ENCODE peak calls at places on chromosomes 13 and 19, in seven cellular contexts. One of them, this sample, is unnamed.

GRCh38 chr13:41633776-41634175 is 176.4 kb downstream of the RGCC start:
- DNase-seq in AG09319: no peak
- DNase-seq in cardiac fibroblast: no peak
- DNase-seq in esophagus squamous epithelium: no peak
- DNase-seq in PC-9: no peak
- DNase-seq in CD8-positive, alpha-beta T cell: no peak
- DNase-seq in body of pancreas: no peak
- DNase-seq in this sample: no peak

GRCh38 chr19:46256855-46257254 is 27.3 kb downstream of the IGFL1 start:
- DNase-seq in AG09319: no peak
- DNase-seq in cardiac fibroblast: peak
- DNase-seq in esophagus squamous epithelium: no peak
- DNase-seq in PC-9: no peak
- DNase-seq in CD8-positive, alpha-beta T cell: no peak
- DNase-seq in body of pancreas: no peak
- DNase-seq in this sample: no peak

GRCh38 chr13:49112782-49113525 is 107.2 kb upstream of the MLNR start:
- DNase-seq in AG09319: no peak
- DNase-seq in cardiac fibroblast: peak
- DNase-seq in esophagus squamous epithelium: no peak
- DNase-seq in PC-9: no peak
- DNase-seq in CD8-positive, alpha-beta T cell: no peak
- DNase-seq in body of pancreas: no peak
- DNase-seq in this sample: no peak

GRCh38 chr13:24215732-24216131 is 55.2 kb downstream of the SPATA13 start:
- DNase-seq in AG09319: no peak
- DNase-seq in cardiac fibroblast: peak
- DNase-seq in esophagus squamous epithelium: no peak
- DNase-seq in PC-9: no peak
- DNase-seq in CD8-positive, alpha-beta T cell: no peak
- DNase-seq in body of pancreas: peak
- DNase-seq in this sample: no peak

GRCh38 chr19:30593358-30593757 is 221.2 kb downstream of the ZNF536 start:
- DNase-seq in AG09319: no peak
- DNase-seq in cardiac fibroblast: no peak
- DNase-seq in esophagus squamous epithelium: no peak
- DNase-seq in PC-9: no peak
- DNase-seq in CD8-positive, alpha-beta T cell: no peak
- DNase-seq in body of pancreas: no peak
- DNase-seq in this sample: no peak

GRCh38 chr13:95593462-95593861 is 40.9 kb downstream of the CLDN10 start:
- DNase-seq in AG09319: no peak
- DNase-seq in cardiac fibroblast: no peak
- DNase-seq in esophagus squamous epithelium: no peak
- DNase-seq in PC-9: no peak
- DNase-seq in CD8-positive, alpha-beta T cell: no peak
- DNase-seq in body of pancreas: no peak
- DNase-seq in this sample: no peak

GRCh38 chr13:43134896-43135295 is 111.5 kb downstream of the DNAJC15 start:
- DNase-seq in AG09319: no peak
- DNase-seq in cardiac fibroblast: no peak
- DNase-seq in esophagus squamous epithelium: no peak
- DNase-seq in PC-9: no peak
- DNase-seq in CD8-positive, alpha-beta T cell: no peak
- DNase-seq in body of pancreas: no peak
- DNase-seq in this sample: no peak

GRCh38 chr13:26202365-26202972 is 19.6 kb downstream of the RNF6 start:
- DNase-seq in AG09319: no peak
- DNase-seq in cardiac fibroblast: peak
- DNase-seq in esophagus squamous epithelium: no peak
- DNase-seq in PC-9: no peak
- DNase-seq in CD8-positive, alpha-beta T cell: no peak
- DNase-seq in body of pancreas: no peak
- DNase-seq in this sample: no peak

GRCh38 chr19:7337380-7338194 is 11.2 kb upstream of the ARHGEF18 start:
- DNase-seq in AG09319: no peak
- DNase-seq in cardiac fibroblast: no peak
- DNase-seq in esophagus squamous epithelium: no peak
- DNase-seq in PC-9: no peak
- DNase-seq in CD8-positive, alpha-beta T cell: no peak
- DNase-seq in body of pancreas: no peak
- DNase-seq in this sample: no peak

GRCh38 chr19:752652-753517 is 2.0 kb downstream of the MISP start:
- DNase-seq in AG09319: peak
- DNase-seq in cardiac fibroblast: peak
- DNase-seq in esophagus squamous epithelium: no peak
- DNase-seq in PC-9: peak
- DNase-seq in CD8-positive, alpha-beta T cell: no peak
- DNase-seq in body of pancreas: no peak
- DNase-seq in this sample: no peak

GRCh38 chr19:55454787-55455243 is 6.6 kb downstream of the ISOC2 start:
- DNase-seq in AG09319: no peak
- DNase-seq in cardiac fibroblast: peak
- DNase-seq in esophagus squamous epithelium: no peak
- DNase-seq in PC-9: peak
- DNase-seq in CD8-positive, alpha-beta T cell: peak
- DNase-seq in body of pancreas: no peak
- DNase-seq in this sample: no peak

GRCh38 chr19:53132231-53132991 is at the start of gene ZNF415:
- DNase-seq in AG09319: peak
- DNase-seq in cardiac fibroblast: peak
- DNase-seq in esophagus squamous epithelium: no peak
- DNase-seq in PC-9: peak
- DNase-seq in CD8-positive, alpha-beta T cell: peak
- DNase-seq in body of pancreas: peak
- DNase-seq in this sample: no peak

GRCh38 chr19:56566904-56567273 is 379 bp upstream of the ZNF470 start:
- DNase-seq in AG09319: no peak
- DNase-seq in cardiac fibroblast: peak
- DNase-seq in esophagus squamous epithelium: no peak
- DNase-seq in PC-9: peak
- DNase-seq in CD8-positive, alpha-beta T cell: peak
- DNase-seq in body of pancreas: peak
- DNase-seq in this sample: no peak

GRCh38 chr13:102470283-102470920 is 68.6 kb upstream of the FGF14 start:
- DNase-seq in AG09319: no peak
- DNase-seq in cardiac fibroblast: no peak
- DNase-seq in esophagus squamous epithelium: no peak
- DNase-seq in PC-9: no peak
- DNase-seq in CD8-positive, alpha-beta T cell: no peak
- DNase-seq in body of pancreas: no peak
- DNase-seq in this sample: no peak

GRCh38 chr19:45523642-45524256 is 16.5 kb downstream of the VASP start:
- DNase-seq in AG09319: peak
- DNase-seq in cardiac fibroblast: peak
- DNase-seq in esophagus squamous epithelium: peak
- DNase-seq in PC-9: peak
- DNase-seq in CD8-positive, alpha-beta T cell: peak
- DNase-seq in body of pancreas: peak
- DNase-seq in this sample: no peak

GRCh38 chr13:94630858-94631257 is 29.2 kb downstream of the GPR180 start:
- DNase-seq in AG09319: no peak
- DNase-seq in cardiac fibroblast: no peak
- DNase-seq in esophagus squamous epithelium: no peak
- DNase-seq in PC-9: no peak
- DNase-seq in CD8-positive, alpha-beta T cell: no peak
- DNase-seq in body of pancreas: peak
- DNase-seq in this sample: no peak

GRCh38 chr13:24267283-24267682 is 42.1 kb upstream of the C1QTNF9 start:
- DNase-seq in AG09319: no peak
- DNase-seq in cardiac fibroblast: peak
- DNase-seq in esophagus squamous epithelium: no peak
- DNase-seq in PC-9: no peak
- DNase-seq in CD8-positive, alpha-beta T cell: no peak
- DNase-seq in body of pancreas: no peak
- DNase-seq in this sample: no peak

GRCh38 chr13:27120011-27120410 is 51.6 kb downstream of the USP12 start:
- DNase-seq in AG09319: no peak
- DNase-seq in cardiac fibroblast: no peak
- DNase-seq in esophagus squamous epithelium: no peak
- DNase-seq in PC-9: no peak
- DNase-seq in CD8-positive, alpha-beta T cell: no peak
- DNase-seq in body of pancreas: no peak
- DNase-seq in this sample: no peak

GRCh38 chr19:13153627-13154240 is 3.5 kb downstream of the IER2 start:
- DNase-seq in AG09319: no peak
- DNase-seq in cardiac fibroblast: peak
- DNase-seq in esophagus squamous epithelium: no peak
- DNase-seq in PC-9: no peak
- DNase-seq in CD8-positive, alpha-beta T cell: no peak
- DNase-seq in body of pancreas: peak
- DNase-seq in this sample: no peak

GRCh38 chr19:13154241-13154778 is 4.1 kb downstream of the IER2 start:
- DNase-seq in AG09319: peak
- DNase-seq in cardiac fibroblast: peak
- DNase-seq in esophagus squamous epithelium: peak
- DNase-seq in PC-9: peak
- DNase-seq in CD8-positive, alpha-beta T cell: peak
- DNase-seq in body of pancreas: peak
- DNase-seq in this sample: no peak

GRCh38 chr19:13155472-13156284 is 5.5 kb downstream of the IER2 start:
- DNase-seq in AG09319: peak
- DNase-seq in cardiac fibroblast: peak
- DNase-seq in esophagus squamous epithelium: peak
- DNase-seq in PC-9: peak
- DNase-seq in CD8-positive, alpha-beta T cell: peak
- DNase-seq in body of pancreas: peak
- DNase-seq in this sample: no peak

GRCh38 chr19:13152854-13153626 is 2.8 kb downstream of the IER2 start:
- DNase-seq in AG09319: peak
- DNase-seq in cardiac fibroblast: peak
- DNase-seq in esophagus squamous epithelium: peak
- DNase-seq in PC-9: peak
- DNase-seq in CD8-positive, alpha-beta T cell: peak
- DNase-seq in body of pancreas: peak
- DNase-seq in this sample: no peak

DNA sequence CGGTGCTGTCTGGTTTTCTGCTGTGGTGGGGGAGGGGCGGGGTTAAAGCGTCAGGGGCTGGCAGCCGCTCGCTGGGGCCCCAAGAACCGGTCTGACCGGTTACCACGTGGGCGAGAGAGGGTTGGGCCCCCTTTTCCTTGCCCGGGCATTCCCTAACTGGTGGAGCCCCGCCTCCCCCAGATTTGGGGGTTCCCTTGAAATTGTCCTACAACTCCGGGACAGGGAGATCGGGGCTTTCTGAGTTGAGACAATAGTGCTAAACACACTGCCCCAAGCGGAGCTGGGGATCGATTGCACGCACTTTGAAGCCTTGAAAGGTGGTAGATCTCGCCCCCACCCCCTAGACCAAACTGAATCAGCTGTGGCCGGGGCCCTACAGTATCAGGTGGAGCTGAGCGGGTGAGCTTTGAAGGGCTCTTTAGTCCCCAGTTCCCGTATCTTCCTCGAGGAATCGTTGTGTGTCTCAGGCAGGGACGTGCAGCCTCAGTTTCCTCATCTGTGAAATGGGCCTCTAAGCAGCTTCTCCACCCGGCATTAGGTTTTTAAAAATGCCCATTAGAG is 4.8 kb downstream of the IER2 start:
- DNase-seq in AG09319: no peak
- DNase-seq in cardiac fibroblast: peak
- DNase-seq in esophagus squamous epithelium: no peak
- DNase-seq in PC-9: peak
- DNase-seq in CD8-positive, alpha-beta T cell: peak
- DNase-seq in body of pancreas: peak
- DNase-seq in this sample: no peak
- TF ChIP-seq CTCF in AG09319: peak
- TF ChIP-seq CTCF in cardiac fibroblast: peak
- TF ChIP-seq CTCF in esophagus squamous epithelium: peak
- TF ChIP-seq CTCF in PC-9: peak
- TF ChIP-seq CTCF in CD8-positive, alpha-beta T cell: peak
- TF ChIP-seq CTCF in body of pancreas: no peak
- TF ChIP-seq CTCF in this sample: peak

DNA sequence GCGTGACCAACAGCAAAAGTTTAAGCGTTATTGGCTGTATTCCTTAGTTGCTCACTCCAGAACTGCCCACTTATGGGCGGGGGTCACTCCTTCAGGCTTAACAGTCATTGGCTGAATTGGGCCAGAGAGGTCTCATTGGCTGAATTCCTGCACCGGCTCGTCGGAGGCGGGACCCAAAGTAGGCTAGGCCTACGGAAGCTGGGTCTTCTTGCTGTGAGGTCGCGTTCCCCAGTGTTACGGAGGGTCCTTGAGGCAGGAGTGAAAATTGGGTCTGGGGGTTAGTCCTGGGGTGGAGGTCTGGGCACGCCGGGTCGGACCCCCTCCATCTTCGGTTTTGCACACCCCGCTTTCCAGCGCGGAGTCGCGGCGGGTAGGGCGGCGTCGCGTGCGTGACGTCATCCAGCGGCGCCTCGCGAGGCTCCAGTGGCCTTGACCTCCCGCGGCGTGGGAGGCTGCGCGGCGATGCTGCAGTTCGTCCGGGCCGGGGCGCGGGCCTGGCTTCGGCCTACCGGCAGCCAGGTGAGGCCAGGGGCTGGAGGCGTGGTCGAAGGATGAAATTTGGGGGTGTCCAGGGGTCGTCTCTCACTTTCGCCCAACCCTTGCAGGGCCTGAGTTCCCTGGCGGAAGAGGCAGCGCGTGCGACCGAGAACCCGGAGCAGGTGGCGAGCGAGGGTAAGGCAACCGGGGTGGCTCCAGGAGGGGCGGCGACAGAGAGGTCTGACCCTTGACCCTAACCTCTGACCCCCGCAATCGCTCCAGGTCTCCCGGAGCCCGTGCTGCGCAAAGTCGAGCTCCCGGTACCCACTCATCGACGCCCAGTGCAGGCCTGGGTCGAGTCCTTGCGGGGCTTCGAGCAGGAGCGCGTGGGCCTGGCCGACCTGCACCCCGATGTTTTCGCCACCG is at the start of gene MRPL4:
- DNase-seq in AG09319: peak
- DNase-seq in cardiac fibroblast: peak
- DNase-seq in esophagus squamous epithelium: peak
- DNase-seq in PC-9: peak
- DNase-seq in CD8-positive, alpha-beta T cell: peak
- DNase-seq in body of pancreas: peak
- DNase-seq in this sample: peak
- TF ChIP-seq CTCF in AG09319: no peak
- TF ChIP-seq CTCF in cardiac fibroblast: no peak
- TF ChIP-seq CTCF in esophagus squamous epithelium: peak
- TF ChIP-seq CTCF in PC-9: no peak
- TF ChIP-seq CTCF in CD8-positive, alpha-beta T cell: no peak
- TF ChIP-seq CTCF in body of pancreas: no peak
- TF ChIP-seq CTCF in this sample: no peak

GRCh38 chr13:47610687-47611086 is 390.4 kb downstream of the SUCLA2 start:
- DNase-seq in AG09319: no peak
- DNase-seq in cardiac fibroblast: no peak
- DNase-seq in esophagus squamous epithelium: no peak
- DNase-seq in PC-9: no peak
- DNase-seq in CD8-positive, alpha-beta T cell: no peak
- DNase-seq in body of pancreas: no peak
- DNase-seq in this sample: no peak

GRCh38 chr13:47611664-47612288 is 389.3 kb downstream of the SUCLA2 start:
- DNase-seq in AG09319: no peak
- DNase-seq in cardiac fibroblast: peak
- DNase-seq in esophagus squamous epithelium: no peak
- DNase-seq in PC-9: no peak
- DNase-seq in CD8-positive, alpha-beta T cell: no peak
- DNase-seq in body of pancreas: no peak
- DNase-seq in this sample: no peak
- TF ChIP-seq CTCF in AG09319: no peak
- TF ChIP-seq CTCF in cardiac fibroblast: no peak
- TF ChIP-seq CTCF in esophagus squamous epithelium: no peak
- TF ChIP-seq CTCF in PC-9: no peak
- TF ChIP-seq CTCF in CD8-positive, alpha-beta T cell: no peak
- TF ChIP-seq CTCF in body of pancreas: no peak
- TF ChIP-seq CTCF in this sample: peak

GRCh38 chr19:32720936-32721250 is 1.3 kb downstream of the TDRD12 start:
- DNase-seq in AG09319: no peak
- DNase-seq in cardiac fibroblast: no peak
- DNase-seq in esophagus squamous epithelium: no peak
- DNase-seq in PC-9: no peak
- DNase-seq in CD8-positive, alpha-beta T cell: no peak
- DNase-seq in body of pancreas: no peak
- DNase-seq in this sample: no peak
- TF ChIP-seq CTCF in AG09319: no peak
- TF ChIP-seq CTCF in cardiac fibroblast: no peak
- TF ChIP-seq CTCF in esophagus squamous epithelium: no peak
- TF ChIP-seq CTCF in PC-9: no peak
- TF ChIP-seq CTCF in CD8-positive, alpha-beta T cell: no peak
- TF ChIP-seq CTCF in body of pancreas: no peak
- TF ChIP-seq CTCF in this sample: no peak

This sample was measured in chondrocyte.